ENCODE peak calls at places on chromosomes 16 and 17, in six cellular contexts. Z, T, O, N, W and Y are unnamed samples.
A peak's percentile ranks its signal among the peaks of the same experiment; 100 is the strongest.

GRCh38 chr16:74455619-74456289 is 34.5 kb upstream of the CLEC18B start:
- DNase-seq in Z (no peak), T (no peak), O (no peak), N (no peak), W (no peak), Y (no peak)

GRCh38 chr16:10979717-10980601 is 35.6 kb downstream of the CLEC16A start:
- DNase-seq in Z (no peak), T (peak; percentile 33), O (peak; percentile 62), N (peak; percentile 72), W (no peak), Y (peak; percentile 61)

GRCh38 chr16:4790261-4790660 is 2.1 kb upstream of the SEPTIN12 start:
- DNase-seq in Z (no peak), T (no peak), O (no peak), N (no peak), W (no peak), Y (no peak)

GRCh38 chr17:70564006-70564620 is 394.8 kb downstream of the KCNJ2 start:
- DNase-seq in Z (no peak), T (no peak), O (no peak), N (no peak), W (no peak), Y (no peak)

GRCh38 chr17:76781056-76781982 is 43.4 kb downstream of the MFSD11 start:
- DNase-seq in Z (no peak), T (no peak), O (no peak), N (no peak), W (no peak), Y (no peak)

GRCh38 chr16:75079346-75079926 is 37.1 kb downstream of the LDHD start:
- DNase-seq in Z (no peak), T (no peak), O (no peak), N (no peak), W (no peak), Y (no peak)

GRCh38 chr16:51816929-51817328 is 665.9 kb upstream of the SALL1 start:
- DNase-seq in Z (no peak), T (no peak), O (no peak), N (no peak), W (no peak), Y (no peak)

GRCh38 chr17:82234211-82235055 is 5.6 kb downstream of the SLC16A3 start:
- DNase-seq in Z (no peak), T (peak; percentile 24), O (no peak), N (peak; percentile 67), W (peak; percentile 63), Y (no peak)

GRCh38 chr17:44777394-44778348 is 18.9 kb downstream of the ADAM11 start:
- DNase-seq in Z (no peak), T (peak; percentile 23), O (no peak), N (no peak), W (no peak), Y (no peak)

GRCh38 chr16:51152691-51153261 is 1.7 kb upstream of the SALL1 start:
- DNase-seq in Z (no peak), T (no peak), O (no peak), N (no peak), W (no peak), Y (no peak)

GRCh38 chr16:78390070-78390469 is 290.6 kb downstream of the WWOX start:
- DNase-seq in Z (no peak), T (no peak), O (no peak), N (no peak), W (no peak), Y (no peak)

GRCh38 chr17:49053171-49053829 is 56.1 kb downstream of the IGF2BP1 start:
- DNase-seq in Z (no peak), T (no peak), O (no peak), N (no peak), W (no peak), Y (no peak)

GRCh38 chr16:85273293-85273692 is 161.0 kb upstream of the CIBAR2 start:
- DNase-seq in Z (no peak), T (no peak), O (no peak), N (no peak), W (no peak), Y (no peak)

GRCh38 chr17:2692781-2693135 is 18.8 kb downstream of the CLUH start:
- DNase-seq in Z (no peak), T (peak; percentile 29), O (no peak), N (no peak), W (no peak), Y (no peak)

GRCh38 chr16:49594706-49595534 is 221.3 kb downstream of the C16orf78 start:
- DNase-seq in Z (no peak), T (no peak), O (no peak), N (no peak), W (no peak), Y (no peak)

GRCh38 chr17:19364699-19365498 is 2.4 kb upstream of the B9D1 start:
- DNase-seq in Z (no peak), T (no peak), O (peak; percentile 31), N (peak; percentile 49), W (no peak), Y (no peak)

GRCh38 chr16:80716564-80717139 is 87.7 kb downstream of the CDYL2 start:
- DNase-seq in Z (no peak), T (no peak), O (no peak), N (no peak), W (no peak), Y (no peak)
- H3K27ac ChIP-seq in Z (no peak overlapping the region), T (no peak overlapping the region), O (no peak overlapping the region), N (no peak overlapping the region), W (no peak overlapping the region), Y (no peak overlapping the region)

GRCh38 chr17:67441052-67441738 is 64.1 kb downstream of the PITPNC1 start:
- DNase-seq in Z (peak; percentile 21), T (no peak), O (no peak), N (no peak), W (no peak), Y (no peak)
- H3K27ac ChIP-seq in Z (no peak overlapping the region), T (peak overlapping the region; percentile 73), O (no peak overlapping the region), N (peak overlapping the region; percentile 15), W (no peak overlapping the region), Y (no peak overlapping the region)

DNA sequence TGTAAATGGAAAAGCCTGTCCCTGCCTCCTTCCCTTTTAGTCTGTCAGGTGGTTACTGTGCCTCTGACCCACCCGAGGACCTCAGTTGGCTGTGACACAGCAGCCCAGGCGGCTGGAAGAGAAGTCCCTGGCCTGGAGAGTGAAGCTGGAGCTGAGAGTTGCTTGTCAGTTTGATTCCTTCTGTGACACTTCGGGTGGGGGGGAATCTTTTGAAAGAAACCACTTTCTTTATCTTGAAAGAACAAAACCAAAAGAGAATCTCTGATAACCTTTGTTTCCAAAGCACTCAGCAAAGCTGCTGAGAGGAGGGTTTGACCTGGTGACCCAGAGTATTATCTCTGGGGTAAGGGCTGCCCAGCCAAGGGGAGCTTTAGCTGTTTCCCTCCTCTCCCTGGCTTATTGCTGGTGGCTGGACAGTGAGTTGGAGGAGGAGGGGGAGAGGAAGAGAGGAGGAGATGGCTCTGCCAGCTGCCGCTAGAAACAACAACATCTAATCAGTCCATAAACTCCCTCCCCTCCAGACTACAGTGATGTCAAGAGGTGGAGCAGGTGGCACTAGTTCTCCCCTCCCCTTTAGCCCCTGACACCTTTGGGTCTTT is 34.0 kb downstream of the YPEL2 start:
- DNase-seq in Z (no peak), T (peak; percentile 40), O (peak; percentile 30), N (no peak), W (no peak), Y (peak; percentile 48)
- H3K27ac ChIP-seq in Z (peak overlapping the region; percentile 11), T (peak overlapping the region; percentile 92), O (peak overlapping the region; percentile 68), N (peak overlapping the region; percentile 92), W (no peak overlapping the region), Y (peak overlapping the region; percentile 98)

GRCh38 chr16:73016488-73016830 is 31.5 kb downstream of the ZFHX3 start:
- DNase-seq in Z (no peak), T (no peak), O (no peak), N (no peak), W (no peak), Y (no peak)

GRCh38 chr16:73012341-73012740 is 35.6 kb downstream of the ZFHX3 start:
- DNase-seq in Z (no peak), T (no peak), O (no peak), N (no peak), W (no peak), Y (no peak)

GRCh38 chr16:73013974-73014373 is 34.0 kb downstream of the ZFHX3 start:
- DNase-seq in Z (no peak), T (no peak), O (no peak), N (no peak), W (no peak), Y (no peak)

GRCh38 chr16:73015612-73016487 is 32.1 kb downstream of the ZFHX3 start:
- DNase-seq in Z (no peak), T (no peak), O (no peak), N (no peak), W (no peak), Y (no peak)

DNA sequence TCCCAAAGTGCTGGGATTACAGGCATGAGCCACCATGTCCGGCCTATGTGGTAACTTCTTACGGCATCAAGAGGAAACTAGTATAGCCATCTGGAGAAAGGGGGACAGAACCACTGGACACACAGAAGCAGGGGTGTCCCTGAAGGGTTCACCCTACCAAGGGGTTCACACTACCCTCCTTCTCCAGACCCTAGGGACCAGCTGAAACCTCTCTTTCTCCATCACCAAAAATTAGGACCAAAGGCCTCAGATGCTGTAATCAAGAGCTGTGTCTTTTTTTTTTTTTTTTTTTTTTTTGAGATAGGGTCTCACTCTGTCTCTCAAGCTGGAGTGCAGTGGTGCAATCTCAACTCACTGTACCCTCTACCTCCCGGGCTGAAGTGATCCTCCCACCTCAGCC is 33.2 kb downstream of the ZFHX3 start:
- DNase-seq in Z (no peak), T (no peak), O (no peak), N (no peak), W (no peak), Y (no peak)
- H3K27ac ChIP-seq in Z (no peak overlapping the region), T (no peak overlapping the region), O (no peak overlapping the region), N (peak overlapping the region; percentile 3), W (no peak overlapping the region), Y (no peak overlapping the region)